ENCODE peak calls at places on chromosome 9, in four cellular contexts. One of them, this sample, is unnamed.

GRCh38 chr9:2271426-2271825 is 256.3 kb downstream of the SMARCA2 start:
- DNase-seq in H1: peak
- DNase-seq in K562: peak
- DNase-seq in HepG2: no peak
- DNase-seq in this sample: peak

GRCh38 chr9:101605547-101605946 is 10.8 kb upstream of the PPP3R2 start:
- DNase-seq in H1: no peak
- DNase-seq in K562: no peak
- DNase-seq in HepG2: no peak
- DNase-seq in this sample: no peak

GRCh38 chr9:17578911-17579793 is at the start of gene SH3GL2:
- DNase-seq in H1: peak
- DNase-seq in K562: no peak
- DNase-seq in HepG2: no peak
- DNase-seq in this sample: no peak

GRCh38 chr9:136058801-136059302 is 36.2 kb downstream of the NACC2 start:
- DNase-seq in H1: no peak
- DNase-seq in K562: no peak
- DNase-seq in HepG2: no peak
- DNase-seq in this sample: no peak

GRCh38 chr9:110880123-110880522 is 158.1 kb downstream of the LPAR1 start:
- DNase-seq in H1: no peak
- DNase-seq in K562: no peak
- DNase-seq in HepG2: no peak
- DNase-seq in this sample: no peak

GRCh38 chr9:25225938-25226760 is 452.1 kb downstream of the TUSC1 start:
- DNase-seq in H1: no peak
- DNase-seq in K562: no peak
- DNase-seq in HepG2: no peak
- DNase-seq in this sample: no peak

GRCh38 chr9:128372784-128373183 is 1.6 kb downstream of the URM1 start:
- DNase-seq in H1: no peak
- DNase-seq in K562: no peak
- DNase-seq in HepG2: no peak
- DNase-seq in this sample: no peak

GRCh38 chr9:121686930-121687541 is 35.6 kb downstream of the DAB2IP start:
- DNase-seq in H1: no peak
- DNase-seq in K562: peak
- DNase-seq in HepG2: peak
- DNase-seq in this sample: peak

GRCh38 chr9:11159318-11159862 is 546.6 kb upstream of the PTPRD start:
- DNase-seq in H1: no peak
- DNase-seq in K562: no peak
- DNase-seq in HepG2: no peak
- DNase-seq in this sample: no peak

GRCh38 chr9:18568969-18569368 is 95.0 kb downstream of the ADAMTSL1 start:
- DNase-seq in H1: no peak
- DNase-seq in K562: no peak
- DNase-seq in HepG2: no peak
- DNase-seq in this sample: no peak

GRCh38 chr9:134291452-134291881 is 34.8 kb upstream of the RXRA start:
- DNase-seq in H1: no peak
- DNase-seq in K562: no peak
- DNase-seq in HepG2: peak
- DNase-seq in this sample: no peak
- TF ChIP-seq SIN3A in H1: no peak
- TF ChIP-seq SIN3A in K562: no peak
- TF ChIP-seq SIN3A in HepG2: no peak
- TF ChIP-seq SIN3A in this sample: no peak

GRCh38 chr9:89815903-89816573 is 211.2 kb downstream of the GADD45G start:
- DNase-seq in H1: no peak
- DNase-seq in K562: no peak
- DNase-seq in HepG2: no peak
- DNase-seq in this sample: peak
- TF ChIP-seq CREB1 in H1: no peak
- TF ChIP-seq CREB1 in K562: no peak
- TF ChIP-seq CREB1 in HepG2: no peak
- TF ChIP-seq CREB1 in this sample: peak

DNA sequence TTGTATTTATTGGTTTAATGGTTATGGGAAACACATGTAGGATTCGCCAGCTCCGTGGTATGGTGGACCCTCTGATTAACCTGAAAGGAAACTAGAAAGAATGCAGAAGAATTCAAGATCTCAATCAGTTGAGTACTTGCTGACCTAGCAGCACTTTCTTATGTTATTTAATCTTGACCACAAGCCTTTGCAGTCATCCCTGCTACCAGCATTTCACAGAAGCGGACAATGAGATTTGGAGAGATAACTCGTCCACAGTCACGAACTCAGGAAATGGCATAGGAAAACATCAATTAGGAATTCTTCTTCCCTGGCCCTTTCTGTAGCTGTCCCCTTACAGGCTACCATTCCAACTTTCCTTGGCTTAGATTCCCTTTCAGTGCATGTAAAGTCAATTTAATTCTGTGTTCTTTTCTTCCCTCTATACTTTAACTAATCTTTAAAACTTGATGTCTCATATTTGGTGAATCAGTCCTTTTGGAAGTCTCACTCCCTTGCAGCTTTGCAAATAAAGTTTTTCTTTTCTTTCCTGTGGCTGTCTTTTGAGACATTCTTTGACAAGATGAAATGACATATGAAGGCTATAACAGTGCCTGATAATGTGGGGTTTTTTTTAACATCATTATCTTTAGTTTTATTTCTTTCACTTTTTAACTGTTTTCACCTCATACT is 1.3 kb upstream of the SLC44A1 start:
- DNase-seq in H1: no peak
- DNase-seq in K562: no peak
- DNase-seq in HepG2: no peak
- DNase-seq in this sample: no peak
- TF ChIP-seq SIN3A in H1: no peak
- TF ChIP-seq SIN3A in K562: no peak
- TF ChIP-seq SIN3A in HepG2: no peak
- TF ChIP-seq SIN3A in this sample: no peak

DNA sequence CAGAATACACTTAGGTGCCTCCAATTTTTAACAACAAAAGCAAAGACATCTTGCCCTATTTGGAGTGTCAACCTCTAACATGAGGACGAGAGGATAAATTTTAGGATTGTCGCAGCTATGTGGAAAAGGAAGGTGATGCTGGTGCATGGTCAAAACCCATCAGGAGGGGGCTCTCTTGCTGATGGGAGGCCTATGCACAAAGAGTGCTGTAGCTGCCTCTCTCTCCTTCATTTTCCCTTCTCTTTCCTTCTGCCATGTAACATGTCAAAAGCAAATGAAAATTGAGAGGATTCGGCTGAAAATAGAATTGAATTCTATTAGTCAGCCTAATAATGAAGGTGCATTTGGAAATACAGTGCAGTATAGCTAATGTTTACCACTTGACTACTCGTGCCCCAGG is 578.7 kb upstream of the ZNF462 start:
- DNase-seq in H1: no peak
- DNase-seq in K562: no peak
- DNase-seq in HepG2: no peak
- DNase-seq in this sample: no peak
- TF ChIP-seq CREB1 in H1: no peak
- TF ChIP-seq CREB1 in K562: no peak
- TF ChIP-seq CREB1 in HepG2: no peak
- TF ChIP-seq CREB1 in this sample: no peak

GRCh38 chr9:99873531-99873930 is 32.9 kb upstream of the STX17 start:
- DNase-seq in H1: no peak
- DNase-seq in K562: no peak
- DNase-seq in HepG2: no peak
- DNase-seq in this sample: no peak
- TF ChIP-seq SIN3A in H1: no peak
- TF ChIP-seq SIN3A in K562: no peak
- TF ChIP-seq SIN3A in HepG2: no peak
- TF ChIP-seq SIN3A in this sample: no peak

DNA sequence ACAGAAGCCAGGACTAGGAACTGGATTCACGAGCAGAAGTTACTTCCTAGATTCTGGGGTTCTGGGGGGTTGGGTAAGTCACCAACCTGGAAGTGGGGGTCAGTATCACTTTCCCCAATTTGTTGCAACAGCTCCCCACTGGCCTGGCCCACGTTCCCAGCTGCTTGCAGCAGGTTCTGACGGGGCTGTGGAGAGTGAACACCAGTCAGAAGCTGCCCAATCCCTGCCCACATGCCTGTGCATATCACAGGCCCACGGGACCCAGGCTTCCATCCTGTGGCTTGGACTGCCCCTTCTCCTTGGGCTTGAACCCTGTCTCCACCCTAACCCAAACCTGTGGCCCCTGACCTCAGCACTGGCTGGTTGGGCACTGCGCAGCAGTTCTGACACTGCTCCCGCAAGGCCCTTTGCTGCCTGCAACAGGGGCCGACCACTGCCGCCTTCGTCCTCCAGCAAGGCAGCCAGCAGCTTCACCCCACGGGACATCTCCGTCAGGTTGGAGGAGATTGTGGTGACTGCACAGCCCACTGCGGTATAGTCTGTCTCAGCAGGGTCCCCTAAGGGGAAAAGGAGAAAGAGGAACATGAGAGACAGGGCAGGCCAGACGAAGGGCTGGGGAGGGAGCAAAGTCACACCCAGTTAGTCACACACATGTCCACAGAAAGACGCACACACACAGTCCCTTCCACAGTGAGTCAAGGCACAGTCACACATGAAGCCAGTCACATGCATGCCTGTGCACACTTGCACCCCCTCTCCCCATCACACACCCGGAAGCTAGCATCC is 13.1 kb downstream of the TLN1 start:
- DNase-seq in H1: no peak
- DNase-seq in K562: no peak
- DNase-seq in HepG2: no peak
- DNase-seq in this sample: no peak
- TF ChIP-seq CREB1 in H1: no peak
- TF ChIP-seq CREB1 in K562: no peak
- TF ChIP-seq CREB1 in HepG2: no peak
- TF ChIP-seq CREB1 in this sample: no peak

DNA sequence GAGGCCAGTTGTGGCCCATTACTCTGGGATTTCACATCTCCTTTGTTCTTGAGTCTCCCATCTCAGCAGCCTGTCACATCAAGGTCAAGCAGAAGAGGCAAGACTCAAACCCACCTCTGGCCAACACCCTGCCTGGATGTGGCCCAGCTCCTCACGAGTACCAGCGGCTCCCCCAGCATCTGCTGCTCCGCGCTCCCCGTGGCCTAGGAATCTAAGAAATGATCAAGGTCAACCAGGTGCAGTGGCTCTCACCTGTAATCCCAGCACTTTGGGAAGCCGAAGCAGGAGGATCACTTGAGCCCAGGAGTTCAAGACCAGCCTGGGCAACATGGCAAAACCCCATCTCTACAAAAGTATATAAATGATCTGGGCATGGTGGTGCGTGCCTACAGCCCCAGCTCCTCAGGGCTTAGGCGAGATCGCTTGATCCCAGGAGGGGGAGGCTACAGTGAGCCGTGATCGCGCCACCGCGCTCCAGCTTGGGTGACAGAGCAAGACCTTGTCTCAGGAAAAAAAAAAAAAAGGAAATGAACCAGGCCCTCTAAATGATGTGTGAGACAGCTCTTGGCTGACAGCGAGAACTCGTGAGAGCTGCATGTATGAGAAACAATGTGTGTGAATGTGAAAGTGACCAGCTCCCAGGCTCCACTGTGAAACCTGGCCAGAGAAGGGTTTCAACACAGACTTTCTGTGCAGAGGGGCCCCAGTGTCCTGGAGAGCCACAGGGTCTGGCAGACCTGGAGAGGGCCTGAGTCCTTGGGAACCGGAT is 61.6 kb upstream of the ANGPTL2 start:
- DNase-seq in H1: no peak
- DNase-seq in K562: no peak
- DNase-seq in HepG2: no peak
- DNase-seq in this sample: peak
- TF ChIP-seq SIN3A in H1: no peak
- TF ChIP-seq SIN3A in K562: no peak
- TF ChIP-seq SIN3A in HepG2: no peak
- TF ChIP-seq SIN3A in this sample: no peak

This sample was measured in GM12878.